ENCODE peak calls at places on chromosomes 4 and X, in six cellular contexts. I is astrocyte, Z is BJ, F is GM12864, H is psoas muscle, V is choroid plexus epithelial cell. A is an unnamed sample.
A peak's percentile ranks its signal among the peaks of the same experiment; 100 is the strongest.

GRCh38 chr4:4890574-4891260 is 31.3 kb downstream of the MSX1 start:
- DNase-seq in V (no peak), I (no peak), H (no peak), F (no peak), Z (no peak), A (no peak)

GRCh38 chrX:20374450-20374849 is 107.7 kb upstream of the RPS6KA3 start:
- DNase-seq in F (no peak), I (no peak), Z (no peak), H (no peak), V (no peak), A (no peak)

GRCh38 chrX:3052864-3053263 is 11.6 kb downstream of the ARSF start:
- DNase-seq in F (no peak), V (no peak), I (no peak), Z (no peak), H (no peak), A (no peak)

GRCh38 chr4:157978680-157979361 is 194.0 kb downstream of the GASK1B start:
- DNase-seq in I (peak; percentile 46), F (no peak), Z (no peak), H (peak; percentile 51), V (peak; percentile 79), A (peak; percentile 87)

GRCh38 chrX:87338510-87338909 is 179.1 kb upstream of the KLHL4 start:
- DNase-seq in F (no peak), H (no peak), I (no peak), V (peak; percentile 53), Z (no peak), A (peak; percentile 18)

GRCh38 chr4:40687676-40688389 is 58.2 kb upstream of the RBM47 start:
- DNase-seq in H (no peak), V (peak; percentile 31), F (no peak), Z (no peak), I (no peak), A (no peak)

GRCh38 chr4:2673157-2673556 is 83.0 kb downstream of the TNIP2 start:
- DNase-seq in V (peak; percentile 40), Z (no peak), F (no peak), H (no peak), I (no peak), A (no peak)

GRCh38 chrX:132219343-132219768 is at the start of gene RAP2C:
- DNase-seq in H (peak; percentile 83), F (no peak), V (peak; percentile 70), I (peak; percentile 34), Z (no peak), A (peak; percentile 83)

GRCh38 chr4:39062499-39062898 is 467 bp downstream of the KLHL5 start:
- DNase-seq in V (no peak), I (no peak), F (no peak), Z (no peak), H (no peak), A (peak; percentile 1)

GRCh38 chr4:85762204-85762884 is 287.4 kb downstream of the ARHGAP24 start:
- DNase-seq in F (no peak), I (peak; percentile 92), H (no peak), V (peak; percentile 86), Z (no peak), A (no peak)

GRCh38 chr4:157222764-157223145 is 2.2 kb downstream of the GRIA2 start:
- DNase-seq in H (no peak), I (peak; percentile 13), V (no peak), Z (no peak), F (no peak), A (peak; percentile 0)

GRCh38 chr4:650951-651883 is 22.9 kb downstream of the ATP5ME start:
- DNase-seq in Z (no peak), V (no peak), F (no peak), I (no peak), H (peak; percentile 39), A (no peak)

DNA sequence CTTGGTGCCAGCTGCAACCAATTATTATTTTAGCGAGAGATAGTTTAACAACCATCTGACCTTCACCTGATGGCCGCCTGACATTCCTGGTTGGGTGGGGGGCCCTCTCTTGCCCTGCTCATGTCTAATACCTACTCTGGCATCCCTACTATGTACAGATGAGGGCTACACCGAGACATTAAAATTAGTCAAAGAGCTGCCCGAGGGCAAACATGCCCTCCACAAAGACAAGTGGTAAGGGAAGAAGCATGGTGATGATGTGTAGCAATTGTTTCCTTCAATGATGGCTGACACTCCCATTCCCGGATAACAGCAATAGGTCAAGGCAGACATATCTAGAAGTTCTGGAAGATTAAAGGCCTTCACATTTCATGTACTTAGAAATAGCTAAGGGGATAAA is 49.6 kb downstream of the MAP7D3 start:
- DNase-seq in V (no peak), H (no peak), F (no peak), Z (no peak), I (no peak), A (no peak)
- H3K4me3 ChIP-seq in V (no peak overlapping the region), H (peak overlapping the region; percentile 74), F (no peak overlapping the region), Z (no peak overlapping the region), I (no peak overlapping the region), A (no peak overlapping the region)

DNA sequence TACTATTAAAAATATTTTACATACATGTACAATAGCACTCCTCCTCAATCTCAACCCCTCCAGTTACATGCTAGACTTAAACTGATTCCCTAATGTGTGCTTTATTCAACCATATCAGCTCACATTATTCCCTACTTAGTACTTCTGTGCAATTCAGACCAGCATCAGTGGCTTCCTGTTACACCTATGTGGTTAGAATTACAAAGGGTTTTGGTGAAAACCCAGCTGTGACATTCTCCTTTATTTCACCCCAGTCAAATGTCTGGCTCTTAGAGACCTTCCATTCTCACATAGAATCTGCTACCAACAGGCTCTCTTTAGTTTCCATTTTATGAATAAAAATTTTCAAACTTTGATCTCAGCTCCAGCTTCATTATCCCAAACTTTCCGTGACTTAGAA is 85.2 kb upstream of the SLC7A11 start:
- DNase-seq in V (no peak), F (no peak), I (no peak), Z (no peak), H (no peak), A (no peak)
- H3K4me3 ChIP-seq in V (no peak overlapping the region), F (no peak overlapping the region), I (no peak overlapping the region), Z (no peak overlapping the region), H (no peak overlapping the region), A (no peak overlapping the region)

DNA sequence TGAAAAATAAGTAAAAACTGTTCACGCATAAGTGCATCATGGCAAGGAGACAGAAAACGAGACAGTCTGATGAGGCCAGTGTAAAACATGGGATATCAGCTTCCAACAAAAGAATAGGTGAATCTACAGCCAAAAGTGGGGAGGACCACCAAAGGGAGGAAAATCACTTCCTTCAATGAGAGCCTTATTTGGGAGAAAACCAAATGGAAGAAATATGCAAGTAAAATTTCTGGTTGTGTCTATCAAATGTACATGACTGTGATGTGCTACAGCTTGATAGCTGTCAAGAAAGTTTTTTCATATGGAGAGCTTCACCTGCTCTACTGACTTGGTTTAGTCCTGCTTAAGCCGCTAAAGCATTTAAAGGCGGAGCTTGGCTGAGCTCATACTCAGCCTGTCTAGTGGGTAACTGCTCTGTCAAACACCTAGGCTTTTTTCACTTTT is 66.2 kb downstream of the MAGEA1 start:
- DNase-seq in V (peak; percentile 20), F (no peak), H (no peak), Z (no peak), I (no peak), A (peak; percentile 74)
- H3K4me3 ChIP-seq in V (no peak overlapping the region), F (no peak overlapping the region), H (peak overlapping the region; percentile 2), Z (no peak overlapping the region), I (no peak overlapping the region), A (no peak overlapping the region)

GRCh38 chr4:185587444-185588161 is 52.3 kb upstream of the PDLIM3 start:
- DNase-seq in Z (no peak), F (peak; percentile 82), I (no peak), V (peak; percentile 23), H (peak; percentile 75), A (peak; percentile 67)

GRCh38 chr4:185590982-185591381 is 55.7 kb upstream of the PDLIM3 start:
- DNase-seq in H (no peak), Z (no peak), I (no peak), V (no peak), F (no peak), A (no peak)

GRCh38 chr4:185591679-185592141 is 56.4 kb upstream of the PDLIM3 start:
- DNase-seq in Z (no peak), H (no peak), I (peak; percentile 61), V (peak; percentile 68), F (no peak), A (no peak)

GRCh38 chr4:185587065-185587443 is 51.7 kb upstream of the PDLIM3 start:
- DNase-seq in V (no peak), H (no peak), I (no peak), Z (no peak), F (no peak), A (no peak)

GRCh38 chr4:185589067-185589844 is 53.9 kb upstream of the PDLIM3 start:
- DNase-seq in I (peak; percentile 97), H (no peak), F (no peak), Z (no peak), V (peak; percentile 61), A (no peak)
- H3K4me3 ChIP-seq in I (peak overlapping the region; percentile 18), H (peak overlapping the region; percentile 12), F (no peak overlapping the region), Z (no peak overlapping the region), V (no peak overlapping the region), A (no peak overlapping the region)

GRCh38 chr4:118836763-118837507 is 1.0 kb upstream of the SEC24D start:
- DNase-seq in H (no peak), Z (no peak), F (no peak), V (no peak), I (no peak), A (no peak)

GRCh38 chr4:118834960-118835895 is 698 bp downstream of the SEC24D start:
- DNase-seq in V (peak; percentile 91), F (peak; percentile 71), H (peak; percentile 72), I (peak; percentile 94), Z (peak; percentile 70), A (peak; percentile 96)

GRCh38 chr4:118833192-118833820 is 2.6 kb downstream of the SEC24D start:
- DNase-seq in I (no peak), V (no peak), F (no peak), H (no peak), Z (no peak), A (no peak)

GRCh38 chr4:118835896-118836762 is at the start of gene SEC24D:
- DNase-seq in V (peak; percentile 89), F (peak; percentile 43), H (peak; percentile 95), I (peak; percentile 65), Z (no peak), A (peak; percentile 93)

DNA sequence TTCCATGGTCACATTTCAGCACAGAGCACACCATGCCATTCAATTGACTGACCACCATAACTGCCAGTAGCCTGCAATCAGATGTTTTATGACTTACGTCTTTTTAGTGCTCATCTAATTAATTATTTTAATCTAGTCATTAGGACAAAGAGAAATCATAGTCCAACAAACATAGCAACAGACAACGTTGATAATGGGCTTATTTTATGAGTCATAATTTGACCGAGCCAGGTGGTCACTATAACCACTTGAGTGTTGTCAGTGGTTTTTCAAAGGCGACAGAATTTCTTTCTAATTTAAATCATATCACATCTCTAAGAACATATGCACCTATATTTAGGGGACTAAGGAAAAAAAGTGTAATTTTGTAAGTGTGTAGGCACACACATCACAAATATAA is 1.9 kb downstream of the SEC24D start:
- DNase-seq in F (no peak), V (peak; percentile 34), I (peak; percentile 30), H (no peak), Z (no peak), A (no peak)
- H3K4me3 ChIP-seq in F (peak overlapping the region; percentile 77), V (peak overlapping the region; percentile 89), I (peak overlapping the region; percentile 88), H (peak overlapping the region; percentile 100), Z (peak overlapping the region; percentile 93), A (no peak overlapping the region)

GRCh38 chr4:16450724-16451123 is 224.5 kb upstream of the TAPT1 start:
- DNase-seq in F (no peak), H (no peak), Z (no peak), V (peak; percentile 12), I (no peak), A (no peak)
- H3K4me3 ChIP-seq in F (no peak overlapping the region), H (no peak overlapping the region), Z (no peak overlapping the region), V (no peak overlapping the region), I (no peak overlapping the region), A (no peak overlapping the region)

GRCh38 chrX:139203681-139204575 is 326.6 kb upstream of the F9 start:
- DNase-seq in H (peak; percentile 58), V (no peak), I (no peak), F (no peak), Z (no peak), A (peak; percentile 59)
- H3K4me3 ChIP-seq in H (peak overlapping the region; percentile 69), V (peak overlapping the region; percentile 24), I (peak overlapping the region; percentile 52), F (peak overlapping the region; percentile 10), Z (peak overlapping the region; percentile 32), A (peak overlapping the region; percentile 48)

A was measured in mesendoderm.